ENCODE peak calls at places on chromosomes 11 and 22, in six cellular contexts. P, W, Q, O, I and S are unnamed samples.

GRCh38 chr22:39308614-39309363 is 10.6 kb downstream of the RPL3 start:
- DNase-seq in P (no peak), W (no peak), Q (no peak), O (peak; percentile 88), I (peak; percentile 98), S (no peak)

GRCh38 chr22:29503811-29504372 is 23.9 kb downstream of the NEFH start:
- DNase-seq in P (no peak), W (peak; percentile 51), Q (no peak), O (no peak), I (peak; percentile 70), S (no peak)

GRCh38 chr22:32482708-32483107 is 8.1 kb downstream of the FBXO7 start:
- DNase-seq in P (no peak), W (no peak), Q (no peak), O (no peak), I (no peak), S (peak; percentile 35)

GRCh38 chr11:104830508-104830907 is 67.8 kb downstream of the CASP12 start:
- DNase-seq in P (no peak), W (no peak), Q (no peak), O (no peak), I (no peak), S (no peak)

GRCh38 chr22:31349960-31350359 is 3.8 kb upstream of the PATZ1 start:
- DNase-seq in P (no peak), W (no peak), Q (no peak), O (no peak), I (no peak), S (no peak)

GRCh38 chr11:114017723-114018122 is 41.8 kb upstream of the ZBTB16 start:
- DNase-seq in P (no peak), W (no peak), Q (no peak), O (no peak), I (peak; percentile 18), S (no peak)

GRCh38 chr11:64268687-64269379 is 15.6 kb downstream of the BAD start:
- DNase-seq in P (no peak), W (peak; percentile 54), Q (no peak), O (no peak), I (peak; percentile 79), S (peak; percentile 52)

GRCh38 chr11:114350022-114350421 is 50.3 kb downstream of the C11orf71 start:
- DNase-seq in P (no peak), W (no peak), Q (no peak), O (no peak), I (no peak), S (no peak)

GRCh38 chr11:71566081-71566620 is 788 bp downstream of the KRTAP5-10 start:
- DNase-seq in P (no peak), W (no peak), Q (no peak), O (no peak), I (no peak), S (no peak)

GRCh38 chr11:28715726-28716125 is 607.5 kb downstream of the METTL15 start:
- DNase-seq in P (no peak), W (no peak), Q (no peak), O (no peak), I (no peak), S (no peak)

GRCh38 chr11:13150487-13150886 is 127.1 kb upstream of the BMAL1 start:
- DNase-seq in P (no peak), W (no peak), Q (no peak), O (no peak), I (no peak), S (no peak)

GRCh38 chr11:58688779-58689503 is 42.8 kb downstream of the GLYAT start:
- DNase-seq in P (no peak), W (no peak), Q (no peak), O (no peak), I (peak; percentile 16), S (no peak)

GRCh38 chr11:83012168-83013067 is 59.3 kb downstream of the RAB30 start:
- DNase-seq in P (no peak), W (no peak), Q (no peak), O (no peak), I (no peak), S (no peak)

GRCh38 chr22:30649430-30650007 is 13.9 kb downstream of the SLC35E4 start:
- DNase-seq in P (peak; percentile 42), W (peak; percentile 35), Q (peak; percentile 45), O (peak; percentile 77), I (peak; percentile 92), S (peak; percentile 86)

GRCh38 chr22:20956258-20957117 is 10.6 kb upstream of the AIFM3 start:
- DNase-seq in P (no peak), W (peak; percentile 14), Q (no peak), O (no peak), I (peak; percentile 61), S (no peak)

GRCh38 chr22:18115844-18116480 is 5.4 kb downstream of the TUBA8 start:
- DNase-seq in P (no peak), W (no peak), Q (no peak), O (no peak), I (no peak), S (no peak)

GRCh38 chr11:65479184-65480145 is 19.4 kb upstream of the MALAT1 start:
- DNase-seq in P (no peak), W (no peak), Q (no peak), O (no peak), I (peak; percentile 78), S (peak; percentile 22)

GRCh38 chr11:108069947-108070346 is 51.4 kb upstream of the ACAT1 start:
- DNase-seq in P (no peak), W (no peak), Q (no peak), O (no peak), I (peak; percentile 75), S (peak; percentile 13)

GRCh38 chr11:25769287-25769686 is 562.6 kb upstream of the ANO3 start:
- DNase-seq in P (no peak), W (no peak), Q (no peak), O (no peak), I (no peak), S (no peak)

GRCh38 chr11:96185220-96185768 is 157.7 kb downstream of the MAML2 start:
- DNase-seq in P (no peak), W (no peak), Q (no peak), O (no peak), I (no peak), S (peak; percentile 54)

GRCh38 chr11:33633251-33634003 is 67.2 kb downstream of the C11orf91 start:
- DNase-seq in P (no peak), W (no peak), Q (no peak), O (no peak), I (peak; percentile 74), S (no peak)

GRCh38 chr11:117856892-117857291 is 19.6 kb downstream of the FXYD6 start:
- DNase-seq in P (no peak), W (no peak), Q (no peak), O (no peak), I (no peak), S (no peak)

GRCh38 chr22:49296561-49296960 is 531.1 kb downstream of the BRD1 start:
- DNase-seq in P (no peak), W (no peak), Q (no peak), O (no peak), I (no peak), S (no peak)

GRCh38 chr11:60872952-60873524 is 5.7 kb downstream of the ZP1 start:
- DNase-seq in P (no peak), W (no peak), Q (no peak), O (no peak), I (peak; percentile 98), S (no peak)

GRCh38 chr11:79667377-79667776 is 226.5 kb upstream of the TENM4 start:
- DNase-seq in P (no peak), W (no peak), Q (no peak), O (no peak), I (no peak), S (no peak)

GRCh38 chr22:41561335-41561734 is 525 bp downstream of the CSDC2 start:
- DNase-seq in P (no peak), W (no peak), Q (no peak), O (no peak), I (no peak), S (no peak)

GRCh38 chr22:29994027-29994715 is 86.1 kb upstream of the HORMAD2 start:
- DNase-seq in P (no peak), W (peak; percentile 32), Q (no peak), O (no peak), I (peak; percentile 87), S (no peak)

GRCh38 chr22:45783021-45783420 is 111.4 kb downstream of the ATXN10 start:
- DNase-seq in P (no peak), W (no peak), Q (no peak), O (no peak), I (no peak), S (no peak)

GRCh38 chr11:6771926-6772898 is at the start of gene OR2AG2:
- DNase-seq in P (no peak), W (peak; percentile 41), Q (no peak), O (no peak), I (no peak), S (peak; percentile 49)

GRCh38 chr11:57800444-57801184 is 39.0 kb downstream of the CTNND1 start:
- DNase-seq in P (no peak), W (peak; percentile 93), Q (no peak), O (no peak), I (peak; percentile 72), S (peak; percentile 71)

GRCh38 chr11:83865636-83866461 is 579.7 kb upstream of the CCDC90B start:
- DNase-seq in P (no peak), W (no peak), Q (no peak), O (no peak), I (peak; percentile 6), S (no peak)